ENCODE peak calls at places on chromosome 4, in four cellular contexts. Z is IMR-90, C is H9, K is mesenchymal stem cell. V is an unnamed sample. For H3K27me3, the result is how much of the 10 kb centered on the place peaks cover.

GRCh38 chr4:128924951-128925350 is 115.5 kb downstream of the JADE1 start:
- DNase-seq in K (no peak), Z (peak), C (no peak), V (no peak)

GRCh38 chr4:83644677-83645639 is 109.0 kb downstream of the GPAT3 start:
- DNase-seq in K (peak), C (no peak), Z (peak), V (peak)

GRCh38 chr4:98780111-98780549 is 121.7 kb upstream of the TSPAN5 start:
- DNase-seq in Z (peak), K (peak), C (no peak), V (peak)

GRCh38 chr4:150579591-150580234 is 2.2 kb upstream of the MAB21L2 start:
- DNase-seq in C (peak), Z (peak), K (peak), V (peak)

GRCh38 chr4:105843941-105844340 is 51.3 kb upstream of the NPNT start:
- DNase-seq in Z (no peak), K (no peak), C (no peak), V (no peak)

GRCh38 chr4:16916719-16917337 is 18.4 kb upstream of the LDB2 start:
- DNase-seq in C (peak), K (peak), Z (no peak), V (peak)

GRCh38 chr4:98672583-98673281 is 14.3 kb upstream of the TSPAN5 start:
- DNase-seq in Z (no peak), C (no peak), K (peak), V (no peak)

GRCh38 chr4:16896871-16897270 is 1.6 kb downstream of the LDB2 start:
- DNase-seq in Z (peak), K (peak), C (no peak), V (no peak)

GRCh38 chr4:12846368-12846767 is 637.8 kb downstream of the RAB28 start:
- DNase-seq in Z (no peak), K (peak), C (no peak), V (no peak)

GRCh38 chr4:985123-985830 is 1.6 kb upstream of the IDUA start:
- DNase-seq in K (peak), C (peak), Z (no peak), V (peak)

GRCh38 chr4:41413670-41414069 is 124.3 kb upstream of the LIMCH1 start:
- DNase-seq in C (no peak), K (peak), Z (no peak), V (no peak)

GRCh38 chr4:169159614-169160013 is 111.1 kb downstream of the SH3RF1 start:
- DNase-seq in C (no peak), Z (peak), K (peak), V (peak)

GRCh38 chr4:152348670-152349069 is 187.2 kb downstream of the FBXW7 start:
- DNase-seq in Z (no peak), C (no peak), K (peak), V (no peak)

GRCh38 chr4:8402640-8403039 is 37.9 kb downstream of the ACOX3 start:
- DNase-seq in Z (no peak), C (no peak), K (no peak), V (no peak)

GRCh38 chr4:35526456-35526855 is 717.9 kb downstream of the ARAP2 start:
- DNase-seq in Z (no peak), K (no peak), C (no peak), V (no peak)

GRCh38 chr4:182124359-182124758 is 118.8 kb upstream of the TENM3 start:
- DNase-seq in K (no peak), C (no peak), Z (no peak), V (no peak)

GRCh38 chr4:85825937-85826678 is 351.2 kb downstream of the ARHGAP24 start:
- DNase-seq in K (peak), C (peak), Z (peak), V (no peak)

GRCh38 chr4:186931519-186931918 is 207.9 kb upstream of the FAT1 start:
- DNase-seq in K (peak), Z (peak), C (no peak), V (no peak)

GRCh38 chr4:141229408-141230101 is 8.9 kb downstream of the ZNF330 start:
- DNase-seq in K (no peak), Z (no peak), C (no peak), V (no peak)

GRCh38 chr4:150582881-150583286 is 933 bp downstream of the MAB21L2 start:
- DNase-seq in Z (peak), C (peak), K (peak), V (no peak)

DNA sequence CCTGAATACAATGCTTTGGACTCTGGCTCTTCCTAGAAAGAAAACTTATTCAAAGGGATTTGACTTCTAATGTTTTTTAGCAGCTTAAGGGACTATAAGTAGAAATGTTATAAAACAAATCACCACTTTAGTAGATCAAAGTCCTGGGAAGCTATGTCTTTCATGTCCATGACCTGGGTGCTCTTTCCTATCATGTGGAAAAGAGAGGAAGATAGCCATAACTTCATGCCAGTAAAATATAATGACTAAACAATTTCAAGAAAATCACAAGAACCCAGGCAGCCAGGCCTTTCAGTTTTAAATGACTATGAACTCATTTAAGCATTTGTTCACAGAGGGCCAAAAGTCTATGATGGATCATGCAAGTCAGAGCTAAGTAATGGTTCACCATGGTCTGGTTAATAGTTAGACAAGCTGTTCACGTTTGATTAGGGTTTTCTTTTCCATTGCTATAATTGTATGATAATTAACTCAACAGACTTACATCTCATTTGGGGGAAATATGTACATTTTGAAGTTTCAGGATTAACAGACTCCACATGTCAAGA is 155.9 kb downstream of the PPARGC1A start:
- DNase-seq in Z (no peak), C (no peak), K (no peak), V (no peak)
- H2AFZ ChIP-seq in Z (no peak), C (no peak), K (no peak), V (no peak)

GRCh38 chr4:173503330-173504180 is 26.5 kb downstream of the HAND2 start:
- DNase-seq in K (no peak), C (no peak), Z (no peak), V (no peak)
- H3K27me3 ChIP-seq in K (half or more), C (half or more), Z (half or more), V (half or more)

GRCh38 chr4:79298027-79298426 is 27.8 kb downstream of the NAA11 start:
- DNase-seq in K (no peak), Z (no peak), C (no peak), V (no peak)

GRCh38 chr4:79300280-79300679 is 25.6 kb downstream of the NAA11 start:
- DNase-seq in C (no peak), Z (no peak), K (no peak), V (no peak)

GRCh38 chr4:79297479-79297878 is 28.4 kb downstream of the NAA11 start:
- DNase-seq in C (no peak), Z (no peak), K (no peak), V (no peak)

GRCh38 chr4:79297029-79297428 is 28.8 kb downstream of the NAA11 start:
- DNase-seq in C (no peak), Z (no peak), K (no peak), V (no peak)

DNA sequence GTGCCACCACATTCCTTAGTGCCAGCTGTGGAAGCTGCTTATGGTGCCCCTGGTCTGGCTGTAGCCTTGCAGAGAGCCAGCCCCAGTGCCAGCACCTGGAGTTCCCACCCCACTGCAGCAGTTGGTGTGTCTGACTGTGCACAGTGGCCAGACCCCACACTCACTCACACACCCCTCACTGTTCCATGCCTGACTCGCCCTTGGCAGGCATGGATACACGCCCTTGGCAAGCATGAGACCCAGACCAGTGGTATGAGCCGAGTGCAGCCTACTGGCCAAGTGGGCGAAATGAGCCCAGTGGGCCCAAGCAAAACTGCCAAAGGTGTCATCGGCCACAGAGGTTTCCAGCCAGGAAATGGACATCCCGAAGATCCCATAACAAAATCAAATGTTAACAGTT is 27.4 kb downstream of the NAA11 start:
- DNase-seq in Z (no peak), K (no peak), C (no peak), V (no peak)
- H3K14ac ChIP-seq in Z (no peak), K (no peak), C (no peak), V (no peak)

GRCh38 chr4:56570041-56570440 is 64.5 kb downstream of the ARL9 start:
- DNase-seq in C (no peak), Z (peak), K (peak), V (peak)
- H2AFZ ChIP-seq in C (no peak), Z (no peak), K (no peak), V (no peak)

GRCh38 chr4:54094449-54094848 is 5.5 kb upstream of the GSX2 start:
- DNase-seq in C (no peak), K (no peak), Z (no peak), V (no peak)
- H3K27me3 ChIP-seq in C (half or more), K (half or more), Z (under half), V (half or more)

GRCh38 chr4:112357897-112358296 is 60.7 kb downstream of the ALPK1 start:
- DNase-seq in C (no peak), K (no peak), Z (no peak), V (no peak)

GRCh38 chr4:112357453-112357852 is 60.3 kb downstream of the ALPK1 start:
- DNase-seq in Z (no peak), C (no peak), K (no peak), V (no peak)

GRCh38 chr4:112358952-112359749 is 62.0 kb downstream of the ALPK1 start:
- DNase-seq in C (peak), K (no peak), Z (no peak), V (no peak)

GRCh38 chr4:112355662-112356061 is 58.5 kb downstream of the ALPK1 start:
- DNase-seq in Z (no peak), K (no peak), C (no peak), V (no peak)

DNA sequence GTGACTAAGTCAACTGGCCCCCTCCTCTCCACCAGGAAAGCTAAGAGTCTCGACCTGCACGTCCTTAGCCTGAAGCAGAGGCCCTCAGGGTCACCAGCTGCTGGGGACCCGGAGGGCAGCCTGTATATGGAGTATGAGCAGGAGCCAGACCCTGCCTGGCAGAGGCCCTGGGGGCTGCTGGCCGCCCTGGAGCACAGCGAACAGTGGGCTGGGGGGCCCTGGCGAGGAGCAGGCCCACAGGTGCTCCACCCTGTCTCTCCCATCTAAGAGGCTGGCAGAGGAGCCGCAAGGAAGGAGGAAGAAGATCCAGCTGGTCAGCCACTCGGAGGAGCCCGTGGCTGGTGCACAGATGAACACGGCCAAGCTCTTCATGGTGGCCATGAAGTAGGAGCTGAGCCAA is 61.2 kb downstream of the ALPK1 start:
- DNase-seq in Z (no peak), C (no peak), K (no peak), V (no peak)
- H3K14ac ChIP-seq in Z (no peak), C (no peak), K (no peak), V (no peak)

DNA sequence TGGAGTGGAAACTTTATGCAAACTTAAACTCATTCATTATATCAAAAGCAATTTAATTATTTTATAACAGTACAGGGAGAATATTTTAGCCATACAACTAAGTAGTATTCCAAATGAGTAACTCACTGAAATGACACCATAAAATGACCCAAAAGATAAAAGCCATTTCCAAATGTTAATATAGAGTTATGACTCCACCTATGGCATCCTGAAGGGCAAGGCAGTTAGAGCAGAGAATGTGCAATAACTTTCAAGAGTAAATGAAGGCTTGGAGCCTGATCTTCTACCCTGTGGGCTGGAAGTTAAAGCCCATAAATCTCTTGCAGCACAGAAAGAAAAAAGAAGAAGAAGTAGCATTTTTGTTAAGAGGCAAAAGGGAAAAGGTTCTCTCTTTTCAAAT is 176.2 kb upstream of the SLIT2 start:
- DNase-seq in Z (peak), C (no peak), K (peak), V (no peak)
- H2AFZ ChIP-seq in Z (no peak), C (no peak), K (no peak), V (no peak)

DNA sequence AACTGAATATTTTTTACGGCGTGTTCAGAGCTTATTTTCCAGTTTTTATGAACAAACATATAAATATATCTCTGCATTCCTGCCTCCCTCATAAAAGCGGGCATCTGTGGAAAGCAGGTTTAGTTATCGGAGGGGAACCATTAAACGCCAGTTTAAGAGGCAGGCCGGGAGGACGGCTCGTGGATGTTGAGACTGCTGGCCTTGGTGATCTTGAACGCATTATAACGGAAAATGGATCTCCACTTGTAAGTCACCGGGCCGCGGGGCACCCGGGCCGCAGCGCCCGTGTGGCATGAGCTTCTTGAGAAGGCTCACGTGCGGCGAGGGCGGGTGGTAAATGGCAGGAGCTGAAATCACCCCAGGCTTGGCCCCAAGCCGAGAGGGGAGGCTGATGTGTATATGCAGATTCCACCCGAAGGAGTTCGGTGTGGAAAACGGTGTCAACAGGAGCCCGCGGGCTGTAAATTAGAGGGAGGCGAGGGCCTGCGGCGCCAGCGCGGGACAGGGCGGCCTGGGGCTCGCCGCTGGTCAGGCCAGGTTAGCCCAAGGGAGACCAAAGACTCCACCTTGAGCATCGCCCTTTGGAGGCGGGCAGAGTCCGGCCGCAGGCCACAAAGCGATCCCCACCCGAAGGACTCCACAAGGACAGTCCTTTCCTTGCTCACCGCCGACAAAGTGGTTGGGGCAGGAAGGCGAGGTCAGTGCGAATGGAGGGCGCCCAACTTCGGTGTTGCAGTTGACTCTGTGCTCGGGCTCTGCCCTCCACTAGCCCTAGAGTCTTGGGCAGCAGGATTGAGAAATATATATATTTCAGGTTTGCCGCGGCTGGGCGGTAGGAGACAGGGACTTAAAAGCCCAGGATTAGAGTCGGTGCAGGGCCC is 1.3 kb upstream of the HAND2 start:
- DNase-seq in C (peak), K (peak), Z (no peak), V (no peak)
- H3K27me3 ChIP-seq in C (half or more), K (half or more), Z (half or more), V (half or more)

GRCh38 chr4:7382634-7383014 is 52.1 kb downstream of the PSAPL1 start:
- DNase-seq in Z (no peak), K (no peak), C (no peak), V (no peak)

GRCh38 chr4:7387925-7388324 is 46.8 kb downstream of the PSAPL1 start:
- DNase-seq in K (no peak), C (peak), Z (no peak), V (no peak)

GRCh38 chr4:7384003-7384928 is 50.5 kb downstream of the PSAPL1 start:
- DNase-seq in C (peak), K (no peak), Z (no peak), V (no peak)

GRCh38 chr4:7383251-7383650 is 51.5 kb downstream of the PSAPL1 start:
- DNase-seq in K (no peak), C (peak), Z (no peak), V (no peak)

DNA sequence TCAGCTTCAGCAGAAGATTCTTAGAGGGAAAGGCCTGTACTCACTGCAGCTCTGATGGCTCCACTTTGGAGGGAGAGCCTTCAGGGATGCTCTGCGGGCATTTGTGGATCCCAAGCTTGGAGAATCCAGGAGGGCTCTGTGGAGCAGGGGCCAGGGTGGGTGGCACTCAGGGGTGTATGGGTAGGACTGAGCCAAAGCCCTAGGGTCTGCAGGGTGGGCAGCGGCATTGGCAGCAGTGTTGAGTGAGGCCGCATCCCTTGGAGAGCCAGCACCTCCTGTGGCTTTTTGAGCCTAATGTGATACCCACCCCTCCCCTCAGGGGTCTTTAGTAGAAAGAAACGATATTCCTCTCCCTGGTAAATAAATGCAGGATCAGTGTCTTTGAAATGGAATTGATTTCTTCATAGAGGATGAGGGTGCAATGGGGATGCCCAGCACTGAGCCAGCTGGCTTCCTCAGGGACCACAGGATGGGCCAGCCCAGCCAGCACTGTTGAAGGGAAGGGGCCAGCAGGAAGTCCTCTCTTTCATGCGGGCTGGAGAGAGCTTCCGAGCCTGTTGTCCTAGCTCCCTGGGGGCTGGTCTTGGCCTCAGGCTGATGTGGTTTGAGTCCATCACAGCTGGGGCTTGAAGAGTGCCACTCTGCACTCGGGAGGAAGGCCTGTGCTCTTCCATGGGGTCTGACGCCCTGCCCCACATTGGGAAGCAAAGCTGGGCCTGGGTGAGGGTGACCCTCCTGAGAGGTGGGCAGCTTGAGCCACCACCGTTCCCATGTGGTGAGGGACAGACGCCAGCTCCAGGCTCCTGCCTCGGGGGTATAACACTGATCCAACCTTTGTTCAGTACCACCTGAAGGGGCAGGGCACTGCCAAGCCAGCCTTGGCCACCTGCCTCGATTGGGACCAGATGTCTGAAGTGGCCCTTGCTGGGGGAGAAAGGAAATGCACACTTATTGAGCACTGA is 49.5 kb downstream of the PSAPL1 start:
- DNase-seq in Z (no peak), K (no peak), C (peak), V (no peak)
- H3K14ac ChIP-seq in Z (no peak), K (no peak), C (no peak), V (no peak)

DNA sequence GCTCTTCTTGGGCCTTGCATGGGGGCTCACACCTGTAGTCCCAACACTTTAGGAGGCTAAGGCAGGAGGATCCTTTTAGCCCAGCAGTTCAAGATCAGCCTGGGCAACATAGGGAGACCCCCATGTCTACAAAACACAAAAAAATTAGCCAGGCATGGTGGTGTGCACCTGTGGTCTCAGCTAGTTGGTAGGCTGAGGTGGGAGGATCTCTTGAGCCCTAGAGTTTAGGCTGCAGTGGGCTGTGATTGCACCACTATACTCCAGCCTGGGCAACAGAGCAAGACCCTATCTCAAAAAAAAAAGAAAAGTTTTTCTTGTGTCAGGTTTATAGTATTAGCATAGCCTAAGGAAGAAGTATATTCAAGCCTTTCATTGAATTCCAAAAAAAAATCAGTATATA is 30.8 kb upstream of the FAM241A start:
- DNase-seq in Z (no peak), C (no peak), K (no peak), V (no peak)
- H2AFZ ChIP-seq in Z (no peak), C (no peak), K (no peak), V (no peak)

V was measured in trophoblast cell.